ENCODE peak calls at places on chromosomes 11 and 22, in nine cellular contexts. W, Y, Z, N, E, L, R, P and J are unnamed samples.

GRCh38 chr22:21917959-21918261 is 34.7 kb downstream of the PPM1F start:
- DNase-seq in W (no peak), Y (no peak), Z (no peak), N (no peak), E (no peak), L (no peak), R (no peak), P (no peak), J (no peak)

GRCh38 chr11:86922225-86922624 is 33.0 kb downstream of the FZD4 start:
- DNase-seq in W (no peak), Y (no peak), Z (no peak), N (no peak), E (no peak), L (no peak), R (no peak), P (no peak), J (no peak)

GRCh38 chr22:35409783-35410662 is 10.1 kb downstream of the MCM5 start:
- DNase-seq in W (peak; percentile 81), Y (no peak), Z (peak; percentile 92), N (no peak), E (no peak), L (no peak), R (no peak), P (no peak), J (no peak)

GRCh38 chr22:46576556-46577351 is 39.3 kb upstream of the CELSR1 start:
- DNase-seq in W (peak; percentile 81), Y (peak; percentile 43), Z (peak; percentile 91), N (no peak), E (peak; percentile 71), L (peak; percentile 26), R (no peak), P (no peak), J (peak; percentile 45)

GRCh38 chr22:38729946-38730345 is 24.2 kb downstream of the GTPBP1 start:
- DNase-seq in W (no peak), Y (no peak), Z (peak; percentile 63), N (no peak), E (no peak), L (no peak), R (no peak), P (no peak), J (no peak)

GRCh38 chr22:30325065-30325720 is 1.5 kb downstream of the TBC1D10A start:
- DNase-seq in W (no peak), Y (peak; percentile 97), Z (no peak), N (peak; percentile 68), E (no peak), L (peak; percentile 83), R (no peak), P (no peak), J (peak; percentile 27)

GRCh38 chr11:69008774-69009440 is 4.1 kb downstream of the MRGPRF start:
- DNase-seq in W (peak; percentile 69), Y (peak; percentile 97), Z (peak; percentile 66), N (peak; percentile 89), E (peak; percentile 64), L (peak; percentile 97), R (peak; percentile 51), P (peak; percentile 96), J (no peak)

GRCh38 chr11:35145249-35145648 is 6.3 kb downstream of the CD44 start:
- DNase-seq in W (no peak), Y (no peak), Z (no peak), N (no peak), E (no peak), L (no peak), R (no peak), P (no peak), J (no peak)

GRCh38 chr11:15195454-15196200 is 80.9 kb downstream of the INSC start:
- DNase-seq in W (no peak), Y (no peak), Z (no peak), N (no peak), E (no peak), L (peak; percentile 16), R (no peak), P (no peak), J (no peak)

GRCh38 chr22:37187891-37188761 is at the start of gene C1QTNF6:
- DNase-seq in W (peak; percentile 64), Y (peak; percentile 69), Z (peak; percentile 75), N (no peak), E (peak; percentile 66), L (peak; percentile 60), R (peak; percentile 57), P (no peak), J (no peak)

GRCh38 chr11:115944596-115944995 is 440.4 kb upstream of the CADM1 start:
- DNase-seq in W (no peak), Y (no peak), Z (no peak), N (no peak), E (no peak), L (no peak), R (no peak), P (no peak), J (no peak)

GRCh38 chr22:27986459-27986858 is 67.4 kb upstream of the PITPNB start:
- DNase-seq in W (no peak), Y (no peak), Z (no peak), N (no peak), E (no peak), L (no peak), R (no peak), P (no peak), J (no peak)

GRCh38 chr11:64305691-64306562 is 603 bp downstream of the ESRRA start:
- DNase-seq in W (peak; percentile 91), Y (peak; percentile 51), Z (peak; percentile 95), N (no peak), E (peak; percentile 73), L (no peak), R (peak; percentile 52), P (no peak), J (no peak)

GRCh38 chr11:23012930-23013329 is 152.7 kb upstream of the CCDC179 start:
- DNase-seq in W (no peak), Y (no peak), Z (no peak), N (no peak), E (no peak), L (no peak), R (no peak), P (no peak), J (no peak)

GRCh38 chr11:122874991-122875390 is 7.6 kb upstream of the JHY start:
- DNase-seq in W (no peak), Y (no peak), Z (no peak), N (no peak), E (no peak), L (no peak), R (no peak), P (no peak), J (no peak)

GRCh38 chr11:79314906-79315689 is 125.7 kb downstream of the TENM4 start:
- DNase-seq in W (no peak), Y (no peak), Z (no peak), N (no peak), E (no peak), L (peak; percentile 28), R (no peak), P (no peak), J (no peak)

GRCh38 chr22:44625421-44625760 is 76.6 kb upstream of the PRR5 start:
- DNase-seq in W (no peak), Y (no peak), Z (peak; percentile 63), N (no peak), E (no peak), L (no peak), R (no peak), P (no peak), J (no peak)

GRCh38 chr11:60145677-60146076 is 37.2 kb downstream of the MS4A6A start:
- DNase-seq in W (no peak), Y (no peak), Z (no peak), N (no peak), E (no peak), L (no peak), R (no peak), P (no peak), J (no peak)

GRCh38 chr11:4808476-4808875 is 4.3 kb upstream of the OR52R1 start:
- DNase-seq in W (no peak), Y (no peak), Z (no peak), N (no peak), E (no peak), L (no peak), R (no peak), P (no peak), J (no peak)

GRCh38 chr11:32792111-32792947 is 2.1 kb downstream of the CCDC73 start:
- DNase-seq in W (no peak), Y (no peak), Z (no peak), N (no peak), E (no peak), L (no peak), R (no peak), P (no peak), J (no peak)

GRCh38 chr11:31237819-31238771 is 131.4 kb downstream of the DCDC1 start:
- DNase-seq in W (no peak), Y (no peak), Z (no peak), N (no peak), E (no peak), L (no peak), R (no peak), P (no peak), J (no peak)

GRCh38 chr11:31236052-31236652 is 133.4 kb downstream of the DCDC1 start:
- DNase-seq in W (no peak), Y (peak; percentile 2), Z (no peak), N (no peak), E (no peak), L (peak; percentile 20), R (peak; percentile 14), P (no peak), J (no peak)

DNA sequence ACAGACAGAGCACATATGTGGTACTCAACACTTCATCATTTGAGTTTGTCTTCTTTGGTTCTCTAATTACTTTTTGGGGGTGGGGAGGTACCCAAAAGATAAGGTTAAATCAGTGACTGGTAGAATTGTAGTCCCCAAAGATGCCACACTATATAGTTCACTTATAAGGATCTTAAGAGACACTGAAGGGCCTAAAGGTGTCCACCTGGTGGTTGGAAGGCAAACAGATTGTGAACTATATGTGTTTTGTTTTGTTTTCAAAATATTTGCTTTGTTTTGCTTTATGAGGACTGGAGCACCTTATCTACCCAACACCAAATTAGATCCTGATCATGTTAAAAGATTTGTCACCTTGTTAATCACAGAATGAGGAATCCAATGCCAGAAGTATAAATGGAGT is 136.1 kb downstream of the DCDC1 start:
- DNase-seq in W (no peak), Y (no peak), Z (no peak), N (no peak), E (no peak), L (no peak), R (no peak), P (no peak), J (no peak)
- TF ChIP-seq CTCF in W (no peak), Y (no peak), Z (no peak), N (no peak), E (no peak), L (no peak), R (no peak), P (no peak), J (peak; percentile 42)

GRCh38 chr11:73321342-73322110 is 13.4 kb downstream of the ARHGEF17 start:
- DNase-seq in W (peak; percentile 75), Y (peak; percentile 95), Z (no peak), N (no peak), E (peak; percentile 82), L (peak; percentile 42), R (peak; percentile 97), P (no peak), J (no peak)
- TF ChIP-seq CTCF in W (no peak), Y (no peak), Z (no peak), N (no peak), E (no peak), L (no peak), R (no peak), P (no peak), J (no peak)

GRCh38 chr11:109017489-109017888 is 352.6 kb downstream of the DDX10 start:
- DNase-seq in W (no peak), Y (no peak), Z (no peak), N (no peak), E (no peak), L (no peak), R (no peak), P (no peak), J (no peak)
- TF ChIP-seq CTCF in W (no peak), Y (no peak), Z (no peak), N (no peak), E (no peak), L (no peak), R (no peak), P (no peak), J (no peak)

GRCh38 chr22:48097723-48098122 is 1335.3 kb downstream of the TBC1D22A start:
- DNase-seq in W (no peak), Y (no peak), Z (no peak), N (no peak), E (no peak), L (no peak), R (no peak), P (no peak), J (no peak)
- TF ChIP-seq CTCF in W (no peak), Y (no peak), Z (no peak), N (no peak), E (no peak), L (no peak), R (no peak), P (no peak), J (no peak)